ENCODE peak calls at places on chromosomes 11 and 22, in five cellular contexts. One of them, this sample, is unnamed.

GRCh38 chr22:49738006-49738405 is 89.7 kb downstream of the BRD1 start:
- DNase-seq in AG10803: no peak
- DNase-seq in pancreas: no peak
- DNase-seq in body of pancreas: no peak
- DNase-seq in stimulated activated CD4-positive, alpha-beta T cell treated with anti-CD3 and anti-CD28 coated beads, Interleukin-4, amount 100 ng/mL, for 24 hours: no peak
- DNase-seq in this sample: no peak

GRCh38 chr22:19244600-19245352 is 46.7 kb downstream of the CLTCL1 start:
- DNase-seq in AG10803: no peak
- DNase-seq in pancreas: no peak
- DNase-seq in body of pancreas: no peak
- DNase-seq in stimulated activated CD4-positive, alpha-beta T cell treated with anti-CD3 and anti-CD28 coated beads, Interleukin-4, amount 100 ng/mL, for 24 hours: no peak
- DNase-seq in this sample: peak

GRCh38 chr22:19871845-19872778 is 17.4 kb upstream of the GNB1L start:
- DNase-seq in AG10803: no peak
- DNase-seq in pancreas: peak
- DNase-seq in body of pancreas: peak
- DNase-seq in stimulated activated CD4-positive, alpha-beta T cell treated with anti-CD3 and anti-CD28 coated beads, Interleukin-4, amount 100 ng/mL, for 24 hours: no peak
- DNase-seq in this sample: no peak

GRCh38 chr22:24571266-24571665 is 15.5 kb downstream of the SNRPD3 start:
- DNase-seq in AG10803: no peak
- DNase-seq in pancreas: no peak
- DNase-seq in body of pancreas: no peak
- DNase-seq in stimulated activated CD4-positive, alpha-beta T cell treated with anti-CD3 and anti-CD28 coated beads, Interleukin-4, amount 100 ng/mL, for 24 hours: no peak
- DNase-seq in this sample: no peak

GRCh38 chr11:68439355-68440065 is 21.0 kb upstream of the PPP6R3 start:
- DNase-seq in AG10803: no peak
- DNase-seq in pancreas: no peak
- DNase-seq in body of pancreas: no peak
- DNase-seq in stimulated activated CD4-positive, alpha-beta T cell treated with anti-CD3 and anti-CD28 coated beads, Interleukin-4, amount 100 ng/mL, for 24 hours: no peak
- DNase-seq in this sample: no peak

GRCh38 chr11:92812841-92813240 is 156.6 kb upstream of the MTNR1B start:
- DNase-seq in AG10803: no peak
- DNase-seq in pancreas: no peak
- DNase-seq in body of pancreas: no peak
- DNase-seq in stimulated activated CD4-positive, alpha-beta T cell treated with anti-CD3 and anti-CD28 coated beads, Interleukin-4, amount 100 ng/mL, for 24 hours: no peak
- DNase-seq in this sample: no peak

GRCh38 chr11:68682531-68682931 is 1.8 kb upstream of the GAL start:
- DNase-seq in AG10803: no peak
- DNase-seq in pancreas: no peak
- DNase-seq in body of pancreas: no peak
- DNase-seq in stimulated activated CD4-positive, alpha-beta T cell treated with anti-CD3 and anti-CD28 coated beads, Interleukin-4, amount 100 ng/mL, for 24 hours: no peak
- DNase-seq in this sample: no peak

GRCh38 chr11:78798567-78799170 is 224.0 kb upstream of the NARS2 start:
- DNase-seq in AG10803: peak
- DNase-seq in pancreas: peak
- DNase-seq in body of pancreas: peak
- DNase-seq in stimulated activated CD4-positive, alpha-beta T cell treated with anti-CD3 and anti-CD28 coated beads, Interleukin-4, amount 100 ng/mL, for 24 hours: peak
- DNase-seq in this sample: peak

GRCh38 chr11:76240666-76241065 is 34.4 kb upstream of the WNT11 start:
- DNase-seq in AG10803: no peak
- DNase-seq in pancreas: no peak
- DNase-seq in body of pancreas: no peak
- DNase-seq in stimulated activated CD4-positive, alpha-beta T cell treated with anti-CD3 and anti-CD28 coated beads, Interleukin-4, amount 100 ng/mL, for 24 hours: no peak
- DNase-seq in this sample: no peak

GRCh38 chr11:27282141-27282590 is 80.8 kb downstream of the CCDC34 start:
- DNase-seq in AG10803: peak
- DNase-seq in pancreas: no peak
- DNase-seq in body of pancreas: peak
- DNase-seq in stimulated activated CD4-positive, alpha-beta T cell treated with anti-CD3 and anti-CD28 coated beads, Interleukin-4, amount 100 ng/mL, for 24 hours: no peak
- DNase-seq in this sample: no peak

GRCh38 chr22:28220626-28221363 is 301.7 kb upstream of the PITPNB start:
- DNase-seq in AG10803: no peak
- DNase-seq in pancreas: no peak
- DNase-seq in body of pancreas: no peak
- DNase-seq in stimulated activated CD4-positive, alpha-beta T cell treated with anti-CD3 and anti-CD28 coated beads, Interleukin-4, amount 100 ng/mL, for 24 hours: no peak
- DNase-seq in this sample: no peak